ENCODE peak calls at places on chromosomes 4 and X, in seven cellular contexts. V is SK-N-SH, W is upper lobe of left lung, E is psoas muscle, B is mammary epithelial cell, L is HL-60, C is suprapubic skin. S is an unnamed sample. For H3K27me3, the result is how much of the 10 kb centered on the place peaks cover.

GRCh38 chrX:69210513-69211065 is 45.3 kb upstream of the PJA1 start:
- DNase-seq in W (no peak), V (no peak), L (no peak), B (peak), C (no peak), E (no peak), S (no peak)

GRCh38 chr4:184168406-184169019 is 49.2 kb downstream of the ENPP6 start:
- DNase-seq in L (peak), E (peak), B (peak), C (peak), W (peak), V (peak), S (peak)

GRCh38 chr4:140252144-140252741 is 98.3 kb upstream of the MAML3 start:
- DNase-seq in V (peak), C (peak), W (no peak), E (peak), B (no peak), L (no peak), S (no peak)

GRCh38 chr4:88609387-88609786 is 17.1 kb downstream of the HERC3 start:
- DNase-seq in B (no peak), W (no peak), V (no peak), L (no peak), C (no peak), E (no peak), S (no peak)

GRCh38 chr4:172042714-172043114 is 229.5 kb downstream of the GALNTL6 start:
- DNase-seq in W (no peak), E (no peak), V (no peak), L (no peak), C (no peak), B (peak), S (no peak)

GRCh38 chrX:12955882-12956703 is 18.8 kb upstream of the TMSB4X start:
- DNase-seq in W (peak), L (peak), E (peak), C (no peak), V (no peak), B (peak), S (peak)

GRCh38 chrX:11427082-11428033 is 134.1 kb downstream of the AMELX start:
- DNase-seq in L (no peak), V (peak), E (peak), B (no peak), C (peak), W (peak), S (no peak)

GRCh38 chrX:119721926-119722325 is 29.0 kb upstream of the SEPTIN6 start:
- DNase-seq in E (no peak), C (no peak), L (no peak), B (no peak), W (no peak), V (no peak), S (no peak)

GRCh38 chrX:132956421-132957210 is 1.8 kb downstream of the HS6ST2 start:
- DNase-seq in E (no peak), V (peak), W (peak), L (no peak), B (no peak), C (no peak), S (no peak)

GRCh38 chrX:134774190-134775048 is 116.1 kb upstream of the PLAC1 start:
- DNase-seq in W (no peak), V (no peak), C (no peak), B (no peak), L (no peak), E (no peak), S (no peak)

GRCh38 chr4:149997881-149998421 is 80.3 kb upstream of the DCLK2 start:
- DNase-seq in B (peak), E (no peak), C (no peak), W (no peak), L (no peak), V (no peak), S (no peak)

GRCh38 chrX:22081475-22082092 is 49.5 kb downstream of the PHEX start:
- DNase-seq in W (no peak), C (no peak), B (peak), L (no peak), E (peak), V (peak), S (peak)

GRCh38 chr4:100644150-100644549 is 126.3 kb upstream of the EMCN start:
- DNase-seq in E (no peak), B (no peak), V (no peak), W (no peak), L (no peak), C (no peak), S (no peak)

GRCh38 chrX:6226646-6227444 is 1.8 kb downstream of the NLGN4X start:
- DNase-seq in V (peak), W (peak), L (no peak), B (no peak), E (no peak), C (no peak), S (no peak)

GRCh38 chrX:71492086-71493065 is 40.5 kb upstream of the OGT start:
- DNase-seq in V (peak), E (peak), C (peak), B (peak), L (peak), W (peak), S (peak)

GRCh38 chr4:77284036-77284435 is 127.0 kb downstream of the CCNG2 start:
- DNase-seq in E (no peak), B (no peak), W (no peak), V (no peak), C (no peak), L (no peak), S (no peak)

GRCh38 chrX:30876367-30876766 is 12.7 kb downstream of the TAB3 start:
- DNase-seq in C (no peak), E (no peak), B (peak), W (peak), V (no peak), L (no peak), S (no peak)

GRCh38 chr4:23710298-23710697 is 179.5 kb downstream of the PPARGC1A start:
- DNase-seq in B (no peak), E (no peak), C (no peak), L (no peak), V (no peak), W (no peak), S (no peak)

GRCh38 chr4:132063829-132064228 is 1085.3 kb upstream of the PCDH10 start:
- DNase-seq in V (peak), W (no peak), C (no peak), B (no peak), E (no peak), L (no peak), S (peak)

GRCh38 chr4:152719856-152720556 is 40.2 kb upstream of the TMEM154 start:
- DNase-seq in V (no peak), E (no peak), C (no peak), B (peak), L (no peak), W (no peak), S (no peak)

GRCh38 chr4:169730564-169730963 is 27.2 kb downstream of the HPF1 start:
- DNase-seq in C (no peak), B (no peak), V (no peak), E (no peak), W (no peak), L (no peak), S (no peak)

GRCh38 chr4:124061413-124061812 is 651.1 kb downstream of the ANKRD50 start:
- DNase-seq in B (peak), V (no peak), L (no peak), E (no peak), C (no peak), W (no peak), S (no peak)

GRCh38 chr4:56129431-56129861 is 180.7 kb downstream of the CEP135 start:
- DNase-seq in L (no peak), C (no peak), B (peak), W (peak), E (no peak), V (no peak), S (no peak)

GRCh38 chr4:4256799-4257198 is 8.8 kb upstream of the TMEM128 start:
- DNase-seq in B (peak), E (no peak), C (no peak), W (no peak), L (no peak), V (no peak), S (no peak)

GRCh38 chr4:100786481-100786880 is 268.7 kb upstream of the EMCN start:
- DNase-seq in C (no peak), E (no peak), V (no peak), B (no peak), W (no peak), L (no peak), S (no peak)

GRCh38 chr4:121140712-121141111 is 23.4 kb downstream of the TNIP3 start:
- DNase-seq in W (no peak), B (no peak), E (no peak), C (no peak), V (no peak), L (no peak), S (peak)

GRCh38 chr4:121138014-121138413 is 26.1 kb downstream of the TNIP3 start:
- DNase-seq in W (no peak), E (no peak), C (no peak), L (no peak), B (no peak), V (no peak), S (no peak)

GRCh38 chr4:121143126-121143525 is 21.0 kb downstream of the TNIP3 start:
- DNase-seq in B (no peak), C (no peak), V (no peak), E (no peak), W (no peak), L (no peak), S (no peak)

GRCh38 chr4:121139533-121140222 is 24.4 kb downstream of the TNIP3 start:
- DNase-seq in B (no peak), W (no peak), L (no peak), C (no peak), V (no peak), E (no peak), S (peak)

DNA sequence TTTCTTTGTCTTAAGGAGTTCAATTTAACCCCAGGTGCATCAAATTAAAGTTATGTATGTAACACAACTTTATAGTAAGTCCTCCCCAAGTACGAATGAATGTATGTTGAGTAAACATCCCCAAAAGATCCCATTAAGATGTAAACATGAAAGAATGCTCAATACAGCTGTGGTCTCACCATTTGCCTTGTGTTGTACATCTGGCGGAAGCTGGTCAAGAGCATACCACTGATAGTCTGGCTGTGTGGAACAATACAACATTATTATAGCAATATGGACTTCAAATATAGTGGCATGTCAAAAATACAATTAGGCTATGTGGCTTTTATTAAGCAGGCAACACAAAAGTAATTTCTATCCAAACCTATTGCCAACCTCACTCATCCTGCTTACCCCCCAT is 25.7 kb downstream of the TNIP3 start:
- DNase-seq in L (no peak), E (no peak), B (no peak), V (no peak), W (no peak), C (no peak), S (no peak)
- H3K27ac ChIP-seq in L (no peak), E (no peak), B (no peak), V (no peak), W (no peak), C (no peak), S (no peak)

DNA sequence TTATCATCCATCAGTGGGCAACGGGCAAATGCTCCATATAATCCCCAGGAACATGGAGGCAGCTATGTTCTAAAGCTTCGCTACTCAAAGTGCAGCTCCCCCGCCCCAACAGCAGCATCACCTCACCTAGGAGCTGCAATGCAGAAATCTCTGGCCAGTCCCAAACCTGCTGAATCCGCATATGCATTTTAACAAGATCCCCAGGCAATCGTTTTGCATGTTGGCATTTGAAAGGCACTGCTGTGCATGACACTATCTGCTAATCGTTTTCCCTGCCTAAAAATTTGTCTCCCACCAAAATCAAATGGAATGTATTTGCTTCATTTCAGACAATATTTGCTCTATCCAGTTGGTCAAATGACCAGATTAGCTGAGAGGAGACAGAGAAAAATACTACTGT is 15.2 kb downstream of the ADGRG2 start:
- DNase-seq in B (no peak), C (no peak), V (no peak), W (no peak), E (no peak), L (no peak), S (no peak)
- H3K27me3 ChIP-seq in B (under half), C (under half), V (under half), W (under half), E (under half), L (under half), S (under half)

GRCh38 chr4:20418865-20419451 is 167.3 kb downstream of the SLIT2 start:
- DNase-seq in E (no peak), W (no peak), L (no peak), V (peak), B (peak), C (no peak), S (peak)
- TF ChIP-seq CTCF in E (peak), W (peak), L (peak), V (peak), B (peak), C (no peak), S (peak)

GRCh38 chrX:130079824-130080406 is 30.4 kb downstream of the ELF4 start:
- DNase-seq in L (no peak), V (peak), B (peak), C (no peak), E (peak), W (no peak), S (peak)
- H3K27ac ChIP-seq in L (no peak), V (no peak), B (no peak), C (no peak), E (no peak), W (no peak), S (no peak)

S was measured in brain microvascular endothelial cell.